ENCODE peak calls at places on chromosomes 7 and 10, in eight cellular contexts. A is fibroblast of mammary gland; L is breast epithelium; T is CD4-positive, alpha-beta T cell; V is endodermal cell; R is hippocampal formation; D is GM20000; I is AG04450. S is an unnamed sample.

GRCh38 chr10:26890956-26891355 is 30.2 kb upstream of the ABI1 start:
- DNase-seq in A (peak), L (no peak), T (peak), V (peak), R (no peak), D (peak), I (peak), S (peak)

GRCh38 chr10:87861953-87862643 is 1.2 kb downstream of the KLLN start:
- DNase-seq in A (peak), L (peak), T (peak), V (peak), R (peak), D (peak), I (peak), S (peak)

GRCh38 chr10:28471705-28472050 is 61.2 kb upstream of the WAC start:
- DNase-seq in A (no peak), L (no peak), T (no peak), V (no peak), R (no peak), D (no peak), I (no peak), S (no peak)

GRCh38 chr10:132742167-132742836 is 43.6 kb downstream of the NKX6-2 start:
- DNase-seq in A (no peak), L (no peak), T (no peak), V (no peak), R (no peak), D (no peak), I (no peak), S (no peak)

GRCh38 chr10:114095676-114096331 is 52.1 kb downstream of the ADRB1 start:
- DNase-seq in A (no peak), L (no peak), T (no peak), V (no peak), R (no peak), D (peak), I (no peak), S (no peak)

GRCh38 chr7:38840736-38841460 is 68.1 kb downstream of the VPS41 start:
- DNase-seq in A (peak), L (no peak), T (no peak), V (no peak), R (no peak), D (peak), I (peak), S (no peak)

GRCh38 chr10:79070611-79071534 is 2.1 kb downstream of the ZMIZ1 start:
- DNase-seq in A (peak), L (peak), T (no peak), V (peak), R (peak), D (no peak), I (no peak), S (peak)

GRCh38 chr7:110541962-110542361 is 549.0 kb upstream of the LRRN3 start:
- DNase-seq in A (no peak), L (no peak), T (no peak), V (no peak), R (no peak), D (no peak), I (peak), S (no peak)

GRCh38 chr10:49592726-49593563 is 17.2 kb upstream of the SLC18A3 start:
- DNase-seq in A (peak), L (no peak), T (peak), V (peak), R (peak), D (peak), I (peak), S (peak)

GRCh38 chr10:113858541-113858940 is 4.1 kb downstream of the NHLRC2 start:
- DNase-seq in A (peak), L (no peak), T (no peak), V (no peak), R (no peak), D (no peak), I (no peak), S (no peak)

GRCh38 chr10:106508920-106509319 is 655.6 kb downstream of the SORCS1 start:
- DNase-seq in A (peak), L (no peak), T (no peak), V (no peak), R (no peak), D (no peak), I (no peak), S (no peak)

GRCh38 chr7:102279537-102280400 is 6.9 kb upstream of the SH2B2 start:
- DNase-seq in A (peak), L (no peak), T (peak), V (peak), R (peak), D (peak), I (no peak), S (peak)

GRCh38 chr7:46776790-46777189 is 805.1 kb downstream of the TNS3 start:
- DNase-seq in A (peak), L (no peak), T (no peak), V (no peak), R (no peak), D (no peak), I (no peak), S (peak)

GRCh38 chr7:24896031-24896433 is 83.9 kb downstream of the OSBPL3 start:
- DNase-seq in A (no peak), L (no peak), T (no peak), V (no peak), R (no peak), D (peak), I (no peak), S (peak)

GRCh38 chr7:141074162-141074989 is 512 bp downstream of the TMEM178B start:
- DNase-seq in A (peak), L (no peak), T (no peak), V (peak), R (no peak), D (peak), I (no peak), S (peak)

GRCh38 chr10:73920084-73920483 is 9.2 kb downstream of the PLAU start:
- DNase-seq in A (peak), L (peak), T (no peak), V (no peak), R (no peak), D (peak), I (no peak), S (peak)

S was measured in pons.